ENCODE peak calls at places on chromosome 10, in four cellular contexts. One of them, this sample, is unnamed.

GRCh38 chr10:75071756-75072155 is 39.7 kb upstream of the SAMD8 start:
- DNase-seq in GM23248: no peak
- DNase-seq in lower leg skin: no peak
- DNase-seq in GM12864: no peak
- DNase-seq in this sample: no peak

GRCh38 chr10:50554995-50555568 is 68.7 kb downstream of the SGMS1 start:
- DNase-seq in GM12864: no peak
- DNase-seq in lower leg skin: no peak
- DNase-seq in GM23248: peak
- DNase-seq in this sample: peak

GRCh38 chr10:130218181-130218641 is 82.0 kb downstream of the GLRX3 start:
- DNase-seq in lower leg skin: no peak
- DNase-seq in GM12864: no peak
- DNase-seq in GM23248: no peak
- DNase-seq in this sample: no peak

GRCh38 chr10:25382029-25382810 is 207.4 kb downstream of the GPR158 start:
- DNase-seq in GM12864: no peak
- DNase-seq in lower leg skin: no peak
- DNase-seq in GM23248: no peak
- DNase-seq in this sample: no peak

GRCh38 chr10:115706482-115707076 is 566.4 kb downstream of the GFRA1 start:
- DNase-seq in GM23248: peak
- DNase-seq in GM12864: no peak
- DNase-seq in lower leg skin: no peak
- DNase-seq in this sample: no peak

GRCh38 chr10:25026463-25026862 is 10.1 kb downstream of the THNSL1 start:
- DNase-seq in lower leg skin: no peak
- DNase-seq in GM12864: no peak
- DNase-seq in GM23248: no peak
- DNase-seq in this sample: no peak

GRCh38 chr10:1368772-1369171 is 312.6 kb downstream of the WDR37 start:
- DNase-seq in GM23248: peak
- DNase-seq in lower leg skin: no peak
- DNase-seq in GM12864: no peak
- DNase-seq in this sample: no peak

GRCh38 chr10:116773306-116773705 is 30.9 kb upstream of the HSPA12A start:
- DNase-seq in GM12864: no peak
- DNase-seq in lower leg skin: no peak
- DNase-seq in GM23248: no peak
- DNase-seq in this sample: no peak

GRCh38 chr10:128210215-128211063 is 84.2 kb upstream of the MKI67 start:
- DNase-seq in GM12864: no peak
- DNase-seq in lower leg skin: peak
- DNase-seq in GM23248: peak
- DNase-seq in this sample: no peak

GRCh38 chr10:32692174-32692573 is 246.2 kb downstream of the CCDC7 start:
- DNase-seq in lower leg skin: no peak
- DNase-seq in GM12864: no peak
- DNase-seq in GM23248: peak
- DNase-seq in this sample: peak

DNA sequence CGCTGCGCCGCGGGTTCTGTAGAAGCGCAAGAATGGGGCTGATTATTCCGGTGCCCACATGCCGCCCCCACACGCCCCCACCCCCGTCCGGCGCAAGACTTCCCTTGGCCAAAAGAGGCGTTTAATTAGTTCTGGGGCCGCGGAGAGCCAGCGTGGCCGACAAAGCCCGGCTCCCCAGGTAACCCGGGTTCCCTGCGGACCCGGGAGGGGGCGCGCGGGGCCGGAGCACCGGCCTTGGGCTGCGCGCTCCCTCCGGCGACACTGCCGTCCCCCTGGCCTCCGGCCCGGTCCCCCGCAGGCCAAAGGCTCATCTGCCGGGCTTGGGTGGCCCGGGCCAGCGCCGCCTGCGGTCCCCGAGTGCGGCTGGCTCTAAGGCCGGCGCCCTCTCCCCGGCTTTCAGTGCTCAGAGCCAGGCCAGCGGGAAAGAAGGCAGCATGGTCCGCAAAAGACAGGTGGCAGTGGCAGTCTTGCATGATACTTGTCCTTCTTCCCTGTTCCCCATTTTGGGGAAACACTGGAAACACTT is 18.5 kb upstream of the PTF1A start:
- DNase-seq in GM23248: no peak
- DNase-seq in GM12864: no peak
- DNase-seq in lower leg skin: no peak
- DNase-seq in this sample: no peak
- H3K4me3 ChIP-seq in GM23248: no peak
- H3K4me3 ChIP-seq in GM12864: no peak
- H3K4me3 ChIP-seq in lower leg skin: no peak
- H3K4me3 ChIP-seq in this sample: no peak

DNA sequence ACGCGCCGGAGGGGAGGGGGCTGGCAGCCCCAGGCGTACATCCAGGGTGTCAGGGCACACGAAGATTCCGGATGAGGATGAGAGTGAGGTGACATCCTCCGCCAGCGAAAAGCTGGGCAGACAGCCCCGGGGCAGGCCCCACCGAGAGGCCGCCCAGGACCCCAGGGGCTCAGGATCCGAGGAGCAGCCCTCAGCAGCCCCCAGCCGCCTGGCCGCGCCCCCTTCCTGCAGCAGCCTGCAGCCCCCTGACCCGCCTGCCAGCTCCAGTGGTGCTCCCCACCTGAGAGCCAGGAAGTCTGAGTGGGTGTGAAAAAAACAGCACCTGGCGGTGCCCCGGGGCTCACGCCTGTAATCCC is 3.2 kb downstream of the GJD4 start:
- DNase-seq in GM12864: no peak
- DNase-seq in GM23248: no peak
- DNase-seq in lower leg skin: no peak
- DNase-seq in this sample: no peak
- H3K4me3 ChIP-seq in GM12864: no peak
- H3K4me3 ChIP-seq in GM23248: peak
- H3K4me3 ChIP-seq in lower leg skin: no peak
- H3K4me3 ChIP-seq in this sample: peak

GRCh38 chr10:12389154-12389734 is 39.9 kb downstream of the CAMK1D start:
- DNase-seq in lower leg skin: no peak
- DNase-seq in GM23248: no peak
- DNase-seq in GM12864: no peak
- DNase-seq in this sample: no peak
- H3K4me3 ChIP-seq in lower leg skin: no peak
- H3K4me3 ChIP-seq in GM23248: no peak
- H3K4me3 ChIP-seq in GM12864: no peak
- H3K4me3 ChIP-seq in this sample: no peak

DNA sequence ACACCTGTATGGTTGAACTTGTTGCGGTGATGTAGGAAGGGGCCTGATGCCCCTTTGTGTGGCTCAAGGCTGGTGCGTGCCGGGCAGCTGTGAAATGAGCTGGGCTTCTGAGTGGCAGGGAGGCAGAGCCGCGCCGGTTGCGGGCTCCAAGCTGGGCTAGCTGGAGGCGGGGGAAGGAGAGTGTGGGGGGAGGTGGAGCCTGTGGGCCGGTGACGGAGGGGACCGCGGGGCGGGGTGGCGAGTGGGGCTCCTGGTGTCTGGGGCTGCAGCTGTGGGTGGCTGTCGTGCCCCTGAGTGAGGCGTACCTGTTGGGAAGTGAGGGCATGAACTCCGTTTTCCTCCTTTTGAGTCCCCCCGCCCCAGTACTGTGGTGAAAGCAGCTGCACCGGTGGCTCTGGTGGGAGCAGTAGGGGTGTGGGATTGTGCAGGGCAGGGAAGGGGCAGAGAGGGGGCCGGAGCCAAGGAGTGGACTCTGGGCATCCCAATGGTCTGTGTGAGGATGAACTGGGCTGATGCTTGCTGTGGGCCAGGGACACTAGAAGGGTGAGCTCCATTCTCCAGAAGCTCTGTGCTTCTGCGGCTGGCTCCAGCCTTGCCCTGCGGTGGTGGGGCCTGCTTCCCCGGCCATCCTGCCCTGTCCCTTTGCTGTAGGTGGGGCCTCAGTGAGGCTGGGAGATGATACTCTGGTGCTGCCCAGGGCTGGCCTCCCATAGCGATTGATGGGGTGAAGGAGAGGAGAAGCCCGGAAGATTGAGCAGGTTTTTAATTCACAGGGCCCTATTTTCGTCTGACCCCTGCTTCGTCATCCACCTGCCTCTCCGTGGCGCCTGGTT is 41.7 kb downstream of the INPP5A start:
- DNase-seq in GM23248: no peak
- DNase-seq in GM12864: no peak
- DNase-seq in lower leg skin: no peak
- DNase-seq in this sample: no peak
- H3K4me3 ChIP-seq in GM23248: no peak
- H3K4me3 ChIP-seq in GM12864: no peak
- H3K4me3 ChIP-seq in lower leg skin: no peak
- H3K4me3 ChIP-seq in this sample: no peak

DNA sequence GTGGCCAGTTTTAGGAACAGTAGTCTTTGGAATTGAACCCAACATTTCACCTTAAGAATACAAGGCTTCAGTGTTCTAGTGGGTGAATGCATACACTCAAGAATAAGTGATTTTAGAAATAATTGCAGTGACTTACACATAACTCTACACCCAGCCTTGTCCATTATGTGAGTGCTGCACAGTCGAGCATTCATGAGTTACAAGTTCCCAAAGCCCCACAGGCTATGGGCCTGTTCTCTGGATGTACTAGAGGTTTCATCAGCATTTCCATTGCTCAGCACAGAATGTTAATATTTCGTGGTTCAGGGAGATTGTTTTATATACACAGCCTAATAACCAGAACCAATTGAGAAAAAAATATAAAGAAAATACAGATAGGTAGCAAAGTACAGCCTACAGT is 11.7 kb downstream of the PAPSS2 start:
- DNase-seq in GM12864: no peak
- DNase-seq in lower leg skin: no peak
- DNase-seq in GM23248: no peak
- DNase-seq in this sample: no peak
- H3K4me3 ChIP-seq in GM12864: no peak
- H3K4me3 ChIP-seq in lower leg skin: no peak
- H3K4me3 ChIP-seq in GM23248: no peak
- H3K4me3 ChIP-seq in this sample: no peak

This sample was measured in skeletal muscle cell.